ENCODE peak calls at places on chromosomes 7 and 10, in six cellular contexts. F, Y, O, L, V and A are unnamed samples.

GRCh38 chr10:123997013-123997412 is 96.4 kb downstream of the CHST15 start:
- DNase-seq in F (no peak), Y (no peak), O (no peak), L (no peak), V (no peak), A (no peak)

GRCh38 chr7:101823596-101823995 is 6.2 kb downstream of the CUX1 start:
- DNase-seq in F (no peak), Y (no peak), O (peak; percentile 62), L (no peak), V (no peak), A (no peak)

GRCh38 chr7:78516450-78516849 is 717.9 kb downstream of the PHTF2 start:
- DNase-seq in F (no peak), Y (no peak), O (peak; percentile 41), L (no peak), V (no peak), A (no peak)

GRCh38 chr7:38524786-38525185 is 106.4 kb downstream of the AMPH start:
- DNase-seq in F (no peak), Y (no peak), O (no peak), L (peak; percentile 44), V (no peak), A (no peak)

GRCh38 chr7:49324707-49325106 is 400.4 kb downstream of the CDC14C start:
- DNase-seq in F (no peak), Y (no peak), O (no peak), L (no peak), V (peak; percentile 0), A (no peak)

GRCh38 chr7:50552921-50553320 is 12.3 kb downstream of the DDC start:
- DNase-seq in F (peak; percentile 49), Y (no peak), O (peak; percentile 54), L (peak; percentile 55), V (peak; percentile 48), A (no peak)

GRCh38 chr10:30883116-30883515 is 148.5 kb downstream of the ZNF438 start:
- DNase-seq in F (no peak), Y (no peak), O (no peak), L (no peak), V (no peak), A (no peak)

GRCh38 chr10:570631-571565 is 118.6 kb downstream of the DIP2C start:
- DNase-seq in F (no peak), Y (peak; percentile 24), O (no peak), L (no peak), V (no peak), A (no peak)

GRCh38 chr7:21969822-21970221 is 24.1 kb upstream of the CDCA7L start:
- DNase-seq in F (no peak), Y (no peak), O (peak; percentile 10), L (no peak), V (no peak), A (no peak)

GRCh38 chr10:132551093-132551807 is 13.7 kb downstream of the INPP5A start:
- DNase-seq in F (no peak), Y (no peak), O (no peak), L (no peak), V (no peak), A (no peak)

GRCh38 chr7:150520145-150520544 is 5.5 kb downstream of the GIMAP7 start:
- DNase-seq in F (no peak), Y (no peak), O (no peak), L (no peak), V (no peak), A (no peak)

GRCh38 chr7:18803880-18804279 is 308.3 kb downstream of the HDAC9 start:
- DNase-seq in F (no peak), Y (no peak), O (no peak), L (no peak), V (no peak), A (no peak)

GRCh38 chr7:7919449-7919945 is 49.1 kb upstream of the GLCCI1 start:
- DNase-seq in F (no peak), Y (no peak), O (no peak), L (no peak), V (no peak), A (no peak)

GRCh38 chr10:18133046-18133445 is 7.2 kb upstream of the CACNB2 start:
- DNase-seq in F (no peak), Y (no peak), O (no peak), L (no peak), V (no peak), A (no peak)

GRCh38 chr7:148930335-148930734 is 46.2 kb upstream of the EZH2 start:
- DNase-seq in F (no peak), Y (no peak), O (no peak), L (no peak), V (no peak), A (no peak)

GRCh38 chr10:46530249-46531186 is 25.9 kb downstream of the GPRIN2 start:
- DNase-seq in F (no peak), Y (no peak), O (peak; percentile 99), L (peak; percentile 87), V (peak; percentile 89), A (no peak)

GRCh38 chr7:92969061-92969460 is 132.7 kb upstream of the CDK6 start:
- DNase-seq in F (no peak), Y (no peak), O (no peak), L (no peak), V (no peak), A (no peak)

GRCh38 chr10:114684822-114685209 is 26.7 kb upstream of the ABLIM1 start:
- DNase-seq in F (no peak), Y (no peak), O (peak; percentile 90), L (peak; percentile 85), V (peak; percentile 82), A (no peak)

DNA sequence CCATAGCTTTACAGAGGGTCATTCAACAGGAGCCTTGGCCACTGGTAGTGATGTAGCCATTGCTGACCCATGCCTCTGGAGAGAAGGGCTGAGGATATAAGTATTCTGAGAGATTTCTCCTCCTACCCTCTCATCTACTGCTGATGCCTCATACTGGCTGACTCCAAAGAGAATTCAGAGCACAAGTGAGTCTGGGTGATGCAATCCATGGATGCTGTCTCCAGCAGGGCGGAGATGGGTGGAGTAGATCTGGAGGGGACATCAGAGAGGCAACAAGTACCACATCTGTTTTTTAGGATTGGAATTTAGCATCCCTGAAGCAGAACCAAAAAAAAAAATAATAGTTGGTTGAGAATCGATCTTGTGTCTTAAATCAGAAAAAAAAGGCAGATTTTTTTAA is 705.7 kb upstream of the CELF2 start:
- DNase-seq in F (no peak), Y (no peak), O (no peak), L (no peak), V (no peak), A (no peak)
- H3K14ac ChIP-seq in F (no peak overlapping the region), Y (no peak overlapping the region), O (no peak overlapping the region), L (no peak overlapping the region), V (no peak overlapping the region), A (no peak overlapping the region)

DNA sequence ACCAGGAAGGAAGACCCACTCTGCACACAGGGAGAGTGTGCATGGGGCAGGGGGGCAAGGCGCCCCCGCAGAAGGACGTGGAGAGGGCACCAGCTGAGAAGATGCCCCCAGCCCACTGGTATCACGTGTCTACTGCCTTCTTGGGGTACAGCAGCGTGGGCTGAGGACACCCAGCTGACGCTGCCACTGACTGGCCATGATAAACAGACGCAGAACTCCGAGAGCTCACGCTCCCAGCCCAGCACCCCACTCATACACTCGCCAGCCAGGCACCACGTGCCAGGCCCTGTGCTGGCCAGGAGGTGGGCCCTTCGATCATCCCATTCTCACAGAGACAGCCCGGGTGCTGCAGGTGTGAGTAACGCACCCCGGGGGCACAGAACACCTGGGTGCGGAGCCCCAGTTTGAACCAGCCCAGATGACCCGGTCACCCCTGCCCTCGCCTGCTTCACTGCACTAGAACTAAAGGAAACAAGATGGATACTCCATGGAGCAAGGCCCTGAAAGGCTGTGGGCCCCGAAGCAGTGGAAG is 199.8 kb downstream of the MAD1L1 start:
- DNase-seq in F (no peak), Y (no peak), O (no peak), L (no peak), V (no peak), A (no peak)
- H3K14ac ChIP-seq in F (peak overlapping the region; percentile 61), Y (peak overlapping the region; percentile 4), O (no peak overlapping the region), L (no peak overlapping the region), V (no peak overlapping the region), A (no peak overlapping the region)

GRCh38 chr10:129605266-129605985 is 138.4 kb downstream of the MGMT start:
- DNase-seq in F (no peak), Y (no peak), O (no peak), L (peak; percentile 5), V (peak; percentile 64), A (no peak)

GRCh38 chr10:129605986-129606518 is 139.0 kb downstream of the MGMT start:
- DNase-seq in F (no peak), Y (no peak), O (no peak), L (no peak), V (peak; percentile 74), A (no peak)

GRCh38 chr10:129604333-129605032 is 137.4 kb downstream of the MGMT start:
- DNase-seq in F (no peak), Y (no peak), O (no peak), L (no peak), V (no peak), A (no peak)

GRCh38 chr10:129609551-129609950 is 142.5 kb downstream of the MGMT start:
- DNase-seq in F (no peak), Y (no peak), O (no peak), L (no peak), V (no peak), A (no peak)

DNA sequence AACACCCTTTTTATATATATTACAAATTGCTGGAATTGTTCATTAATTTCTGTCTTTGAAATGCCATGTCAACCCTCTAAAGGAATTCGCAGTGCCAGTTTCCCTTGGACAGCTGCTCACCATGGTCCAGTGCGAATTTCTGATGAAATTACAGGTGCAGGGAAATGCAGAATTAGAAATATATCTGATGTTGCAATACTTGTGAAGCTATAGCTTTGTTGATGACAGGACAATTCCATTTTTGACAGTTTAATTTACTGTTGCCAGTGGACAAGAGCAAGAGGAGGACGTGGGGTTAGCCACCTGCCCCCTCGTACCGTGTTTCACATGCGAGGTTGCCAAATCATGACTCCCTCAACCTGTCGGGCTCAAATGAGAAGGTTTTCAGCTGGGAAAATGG is 140.6 kb downstream of the MGMT start:
- DNase-seq in F (no peak), Y (no peak), O (no peak), L (no peak), V (no peak), A (no peak)
- H3K14ac ChIP-seq in F (no peak overlapping the region), Y (no peak overlapping the region), O (no peak overlapping the region), L (no peak overlapping the region), V (no peak overlapping the region), A (no peak overlapping the region)

GRCh38 chr7:71753959-71754652 is 622.2 kb downstream of the GALNT17 start:
- DNase-seq in F (no peak), Y (no peak), O (no peak), L (no peak), V (no peak), A (no peak)

GRCh38 chr7:71750290-71750689 is 618.3 kb downstream of the GALNT17 start:
- DNase-seq in F (no peak), Y (no peak), O (no peak), L (no peak), V (no peak), A (no peak)

GRCh38 chr7:71752171-71752935 is 620.4 kb downstream of the GALNT17 start:
- DNase-seq in F (peak; percentile 66), Y (peak; percentile 91), O (peak; percentile 39), L (no peak), V (no peak), A (peak; percentile 98)

GRCh38 chr7:71754828-71755227 is 622.9 kb downstream of the GALNT17 start:
- DNase-seq in F (no peak), Y (no peak), O (no peak), L (no peak), V (no peak), A (no peak)

DNA sequence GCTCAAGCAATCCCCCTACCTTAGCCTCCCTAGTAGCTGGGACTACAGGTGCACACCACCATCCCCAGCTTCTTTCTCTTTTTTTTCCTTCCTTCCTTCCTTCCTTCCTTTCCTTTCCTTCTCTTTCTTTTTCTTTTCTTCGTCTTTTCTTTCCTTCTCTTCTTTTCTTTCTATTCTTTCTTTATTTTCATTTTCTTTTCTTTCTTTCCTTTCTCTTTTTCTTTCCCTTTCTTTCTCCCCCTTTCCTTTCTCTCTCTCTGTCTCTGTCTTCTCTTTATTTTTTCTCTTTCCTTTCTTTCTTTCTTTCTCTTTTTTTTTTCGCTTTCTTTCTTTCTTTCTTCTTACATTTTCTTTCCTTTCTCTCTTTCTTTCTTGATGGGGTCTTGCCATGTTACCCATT is 621.3 kb downstream of the GALNT17 start:
- DNase-seq in F (no peak), Y (no peak), O (no peak), L (no peak), V (no peak), A (no peak)
- H3K14ac ChIP-seq in F (no peak overlapping the region), Y (no peak overlapping the region), O (no peak overlapping the region), L (no peak overlapping the region), V (no peak overlapping the region), A (no peak overlapping the region)